ENCODE peak calls at places on chromosomes 2 and 18, in four cellular contexts. G, Z, W and O are unnamed samples.

GRCh38 chr2:26541401-26542193 is 63.7 kb upstream of the OTOF start:
- DNase-seq in Z (no peak), W (no peak), G (no peak), O (no peak)

GRCh38 chr2:42924436-42924897 is 132.1 kb upstream of the HAAO start:
- DNase-seq in Z (peak), W (no peak), G (no peak), O (no peak)

GRCh38 chr2:127193164-127193947 is 26.7 kb downstream of the CYP27C1 start:
- DNase-seq in W (peak), Z (no peak), G (no peak), O (no peak)

GRCh38 chr18:8959551-8960135 is 142.9 kb upstream of the NDUFV2 start:
- DNase-seq in Z (no peak), G (no peak), W (no peak), O (no peak)

GRCh38 chr2:74333175-74333574 is 10.0 kb downstream of the SLC4A5 start:
- DNase-seq in W (no peak), Z (peak), G (no peak), O (no peak)

GRCh38 chr2:20118051-20118450 is 66.6 kb upstream of the LAPTM4A start:
- DNase-seq in G (no peak), Z (no peak), W (no peak), O (no peak)

GRCh38 chr18:26088482-26088881 is 1.9 kb downstream of the SS18 start:
- DNase-seq in G (no peak), Z (peak), W (no peak), O (no peak)

GRCh38 chr2:157931542-157931941 is 55.4 kb upstream of the ACVR1 start:
- DNase-seq in W (no peak), Z (no peak), G (no peak), O (no peak)

GRCh38 chr2:100957971-100958653 is 44.0 kb upstream of the RPL31 start:
- DNase-seq in Z (peak), W (no peak), G (no peak), O (no peak)

GRCh38 chr2:63424329-63425078 is 163.8 kb downstream of the WDPCP start:
- DNase-seq in W (peak), Z (peak), G (no peak), O (no peak)

GRCh38 chr2:218218409-218219185 is 1.6 kb downstream of the ARPC2 start:
- DNase-seq in W (no peak), Z (no peak), G (peak), O (no peak)